ENCODE peak calls at places on chromosome 18, in seven cellular contexts. One of them, this sample, is unnamed.

GRCh38 chr18:77220726-77221125 is 28.9 kb upstream of the GALR1 start:
- DNase-seq in neural crest cell: no peak
- DNase-seq in NCI-H1092: no peak
- DNase-seq in GM10248: no peak
- DNase-seq in AG10803: no peak
- DNase-seq in stimulated activated CD8-positive, alpha-beta memory T cell treated with anti-CD3 and anti-CD28 coated beads, Interleukin-7, amount 100 ng/mL, for 24 hours: no peak
- DNase-seq in CD4-positive, alpha-beta T cell: no peak
- DNase-seq in this sample: no peak

GRCh38 chr18:58645398-58645797 is 16.5 kb upstream of the ALPK2 start:
- DNase-seq in GM10248: no peak
- DNase-seq in neural crest cell: no peak
- DNase-seq in stimulated activated CD8-positive, alpha-beta memory T cell treated with anti-CD3 and anti-CD28 coated beads, Interleukin-7, amount 100 ng/mL, for 24 hours: no peak
- DNase-seq in AG10803: peak
- DNase-seq in CD4-positive, alpha-beta T cell: no peak
- DNase-seq in NCI-H1092: no peak
- DNase-seq in this sample: no peak

GRCh38 chr18:709771-710170 is 2.7 kb downstream of the ENOSF1 start:
- DNase-seq in neural crest cell: no peak
- DNase-seq in GM10248: no peak
- DNase-seq in stimulated activated CD8-positive, alpha-beta memory T cell treated with anti-CD3 and anti-CD28 coated beads, Interleukin-7, amount 100 ng/mL, for 24 hours: no peak
- DNase-seq in NCI-H1092: no peak
- DNase-seq in CD4-positive, alpha-beta T cell: no peak
- DNase-seq in AG10803: no peak
- DNase-seq in this sample: no peak

GRCh38 chr18:28494151-28494550 is 317.2 kb upstream of the CDH2 start:
- DNase-seq in neural crest cell: no peak
- DNase-seq in NCI-H1092: no peak
- DNase-seq in CD4-positive, alpha-beta T cell: no peak
- DNase-seq in AG10803: peak
- DNase-seq in GM10248: no peak
- DNase-seq in stimulated activated CD8-positive, alpha-beta memory T cell treated with anti-CD3 and anti-CD28 coated beads, Interleukin-7, amount 100 ng/mL, for 24 hours: no peak
- DNase-seq in this sample: no peak

GRCh38 chr18:36352384-36352783 is 54.9 kb downstream of the FHOD3 start:
- DNase-seq in CD4-positive, alpha-beta T cell: no peak
- DNase-seq in stimulated activated CD8-positive, alpha-beta memory T cell treated with anti-CD3 and anti-CD28 coated beads, Interleukin-7, amount 100 ng/mL, for 24 hours: no peak
- DNase-seq in GM10248: no peak
- DNase-seq in NCI-H1092: no peak
- DNase-seq in AG10803: peak
- DNase-seq in neural crest cell: no peak
- DNase-seq in this sample: no peak

GRCh38 chr18:36786686-36787085 is 42.1 kb downstream of the TPGS2 start:
- DNase-seq in stimulated activated CD8-positive, alpha-beta memory T cell treated with anti-CD3 and anti-CD28 coated beads, Interleukin-7, amount 100 ng/mL, for 24 hours: no peak
- DNase-seq in CD4-positive, alpha-beta T cell: no peak
- DNase-seq in NCI-H1092: no peak
- DNase-seq in GM10248: no peak
- DNase-seq in AG10803: peak
- DNase-seq in neural crest cell: no peak
- DNase-seq in this sample: no peak

GRCh38 chr18:55588876-55589595 is 1.0 kb upstream of the TCF4 start:
- DNase-seq in AG10803: no peak
- DNase-seq in neural crest cell: no peak
- DNase-seq in NCI-H1092: no peak
- DNase-seq in CD4-positive, alpha-beta T cell: no peak
- DNase-seq in stimulated activated CD8-positive, alpha-beta memory T cell treated with anti-CD3 and anti-CD28 coated beads, Interleukin-7, amount 100 ng/mL, for 24 hours: no peak
- DNase-seq in GM10248: no peak
- DNase-seq in this sample: no peak

GRCh38 chr18:11324956-11325873 is 175.8 kb upstream of the PIEZO2 start:
- DNase-seq in neural crest cell: no peak
- DNase-seq in stimulated activated CD8-positive, alpha-beta memory T cell treated with anti-CD3 and anti-CD28 coated beads, Interleukin-7, amount 100 ng/mL, for 24 hours: no peak
- DNase-seq in CD4-positive, alpha-beta T cell: no peak
- DNase-seq in NCI-H1092: no peak
- DNase-seq in AG10803: peak
- DNase-seq in GM10248: peak
- DNase-seq in this sample: no peak

GRCh38 chr18:24319757-24320156 is 77.9 kb downstream of the OSBPL1A start:
- DNase-seq in AG10803: no peak
- DNase-seq in GM10248: no peak
- DNase-seq in CD4-positive, alpha-beta T cell: no peak
- DNase-seq in neural crest cell: no peak
- DNase-seq in NCI-H1092: no peak
- DNase-seq in stimulated activated CD8-positive, alpha-beta memory T cell treated with anti-CD3 and anti-CD28 coated beads, Interleukin-7, amount 100 ng/mL, for 24 hours: no peak
- DNase-seq in this sample: no peak

GRCh38 chr18:40866013-40866644 is 1088.9 kb upstream of the PIK3C3 start:
- DNase-seq in neural crest cell: no peak
- DNase-seq in stimulated activated CD8-positive, alpha-beta memory T cell treated with anti-CD3 and anti-CD28 coated beads, Interleukin-7, amount 100 ng/mL, for 24 hours: no peak
- DNase-seq in NCI-H1092: no peak
- DNase-seq in GM10248: no peak
- DNase-seq in AG10803: peak
- DNase-seq in CD4-positive, alpha-beta T cell: no peak
- DNase-seq in this sample: no peak

GRCh38 chr18:3055861-3056260 is 42.9 kb upstream of the LPIN2 start:
- DNase-seq in GM10248: no peak
- DNase-seq in stimulated activated CD8-positive, alpha-beta memory T cell treated with anti-CD3 and anti-CD28 coated beads, Interleukin-7, amount 100 ng/mL, for 24 hours: no peak
- DNase-seq in neural crest cell: no peak
- DNase-seq in CD4-positive, alpha-beta T cell: no peak
- DNase-seq in AG10803: no peak
- DNase-seq in NCI-H1092: no peak
- DNase-seq in this sample: no peak

GRCh38 chr18:23927821-23928746 is 86.5 kb upstream of the TTC39C start:
- DNase-seq in GM10248: no peak
- DNase-seq in AG10803: no peak
- DNase-seq in NCI-H1092: no peak
- DNase-seq in stimulated activated CD8-positive, alpha-beta memory T cell treated with anti-CD3 and anti-CD28 coated beads, Interleukin-7, amount 100 ng/mL, for 24 hours: no peak
- DNase-seq in CD4-positive, alpha-beta T cell: no peak
- DNase-seq in neural crest cell: no peak
- DNase-seq in this sample: no peak

GRCh38 chr18:74944676-74945075 is 264.3 kb downstream of the PTGR3 start:
- DNase-seq in neural crest cell: no peak
- DNase-seq in CD4-positive, alpha-beta T cell: no peak
- DNase-seq in NCI-H1092: no peak
- DNase-seq in AG10803: no peak
- DNase-seq in GM10248: no peak
- DNase-seq in stimulated activated CD8-positive, alpha-beta memory T cell treated with anti-CD3 and anti-CD28 coated beads, Interleukin-7, amount 100 ng/mL, for 24 hours: no peak
- DNase-seq in this sample: no peak